ENCODE peak calls at places on chromosomes 3 and 15, in ten cellular contexts. One of them, this sample, is unnamed.
A peak's percentile ranks its signal among the peaks of the same experiment; 100 is the strongest.

GRCh38 chr15:66474140-66474539 is 23.4 kb downstream of the SNAPC5 start:
- DNase-seq in GM06990: no peak
- DNase-seq in fibroblast of lung: no peak
- DNase-seq in brain microvascular endothelial cell: no peak
- DNase-seq in AG04449: no peak
- DNase-seq in left lung: no peak
- DNase-seq in stomach: no peak
- DNase-seq in ovary: no peak
- DNase-seq in lower lobe of right lung: no peak
- DNase-seq in heart left ventricle: no peak
- DNase-seq in this sample: no peak

GRCh38 chr3:62911531-62911930 is 36.3 kb upstream of the CADPS start:
- DNase-seq in GM06990: no peak
- DNase-seq in fibroblast of lung: no peak
- DNase-seq in brain microvascular endothelial cell: no peak
- DNase-seq in AG04449: no peak
- DNase-seq in left lung: no peak
- DNase-seq in stomach: no peak
- DNase-seq in ovary: no peak
- DNase-seq in lower lobe of right lung: no peak
- DNase-seq in heart left ventricle: no peak
- DNase-seq in this sample: no peak

GRCh38 chr3:160078533-160078932 is 89.9 kb downstream of the IL12A start:
- DNase-seq in GM06990: no peak
- DNase-seq in fibroblast of lung: no peak
- DNase-seq in brain microvascular endothelial cell: no peak
- DNase-seq in AG04449: no peak
- DNase-seq in left lung: no peak
- DNase-seq in stomach: no peak
- DNase-seq in ovary: no peak
- DNase-seq in lower lobe of right lung: no peak
- DNase-seq in heart left ventricle: no peak
- DNase-seq in this sample: no peak

GRCh38 chr3:173970206-173970605 is 572.7 kb downstream of the NLGN1 start:
- DNase-seq in GM06990: no peak
- DNase-seq in fibroblast of lung: no peak
- DNase-seq in brain microvascular endothelial cell: no peak
- DNase-seq in AG04449: no peak
- DNase-seq in left lung: no peak
- DNase-seq in stomach: no peak
- DNase-seq in ovary: no peak
- DNase-seq in lower lobe of right lung: no peak
- DNase-seq in heart left ventricle: no peak
- DNase-seq in this sample: no peak

GRCh38 chr3:135491478-135491877 is 474.1 kb upstream of the PPP2R3A start:
- DNase-seq in GM06990: no peak
- DNase-seq in fibroblast of lung: no peak
- DNase-seq in brain microvascular endothelial cell: peak; percentile 28
- DNase-seq in AG04449: no peak
- DNase-seq in left lung: no peak
- DNase-seq in stomach: no peak
- DNase-seq in ovary: no peak
- DNase-seq in lower lobe of right lung: no peak
- DNase-seq in heart left ventricle: no peak
- DNase-seq in this sample: no peak

GRCh38 chr15:81111510-81112375 is 22.3 kb upstream of the CFAP161 start:
- DNase-seq in GM06990: peak; percentile 43
- DNase-seq in fibroblast of lung: no peak
- DNase-seq in brain microvascular endothelial cell: no peak
- DNase-seq in AG04449: no peak
- DNase-seq in left lung: no peak
- DNase-seq in stomach: no peak
- DNase-seq in ovary: no peak
- DNase-seq in lower lobe of right lung: no peak
- DNase-seq in heart left ventricle: no peak
- DNase-seq in this sample: no peak

GRCh38 chr3:53030864-53031445 is 14.9 kb downstream of the SFMBT1 start:
- DNase-seq in GM06990: no peak
- DNase-seq in fibroblast of lung: no peak
- DNase-seq in brain microvascular endothelial cell: no peak
- DNase-seq in AG04449: no peak
- DNase-seq in left lung: no peak
- DNase-seq in stomach: no peak
- DNase-seq in ovary: no peak
- DNase-seq in lower lobe of right lung: no peak
- DNase-seq in heart left ventricle: no peak
- DNase-seq in this sample: no peak

GRCh38 chr15:62125763-62126162 is 39.3 kb downstream of the C2CD4B start:
- DNase-seq in GM06990: no peak
- DNase-seq in fibroblast of lung: peak; percentile 53
- DNase-seq in brain microvascular endothelial cell: peak; percentile 51
- DNase-seq in AG04449: no peak
- DNase-seq in left lung: no peak
- DNase-seq in stomach: no peak
- DNase-seq in ovary: no peak
- DNase-seq in lower lobe of right lung: no peak
- DNase-seq in heart left ventricle: no peak
- DNase-seq in this sample: peak; percentile 32

GRCh38 chr3:70861855-70862254 is 549.4 kb upstream of the MDFIC2 start:
- DNase-seq in GM06990: no peak
- DNase-seq in fibroblast of lung: peak; percentile 63
- DNase-seq in brain microvascular endothelial cell: peak; percentile 81
- DNase-seq in AG04449: peak; percentile 56
- DNase-seq in left lung: no peak
- DNase-seq in stomach: no peak
- DNase-seq in ovary: no peak
- DNase-seq in lower lobe of right lung: no peak
- DNase-seq in heart left ventricle: no peak
- DNase-seq in this sample: no peak

GRCh38 chr15:88118741-88119140 is 137.8 kb downstream of the NTRK3 start:
- DNase-seq in GM06990: no peak
- DNase-seq in fibroblast of lung: no peak
- DNase-seq in brain microvascular endothelial cell: no peak
- DNase-seq in AG04449: no peak
- DNase-seq in left lung: no peak
- DNase-seq in stomach: no peak
- DNase-seq in ovary: no peak
- DNase-seq in lower lobe of right lung: no peak
- DNase-seq in heart left ventricle: no peak
- DNase-seq in this sample: no peak

GRCh38 chr3:126883241-126883640 is 99.7 kb upstream of the PLXNA1 start:
- DNase-seq in GM06990: no peak
- DNase-seq in fibroblast of lung: peak; percentile 40
- DNase-seq in brain microvascular endothelial cell: no peak
- DNase-seq in AG04449: peak; percentile 12
- DNase-seq in left lung: no peak
- DNase-seq in stomach: no peak
- DNase-seq in ovary: no peak
- DNase-seq in lower lobe of right lung: no peak
- DNase-seq in heart left ventricle: no peak
- DNase-seq in this sample: no peak

GRCh38 chr15:64574220-64574994 is 114.0 kb downstream of the ZNF609 start:
- DNase-seq in GM06990: no peak
- DNase-seq in fibroblast of lung: peak; percentile 30
- DNase-seq in brain microvascular endothelial cell: peak; percentile 33
- DNase-seq in AG04449: peak; percentile 33
- DNase-seq in left lung: no peak
- DNase-seq in stomach: no peak
- DNase-seq in ovary: no peak
- DNase-seq in lower lobe of right lung: no peak
- DNase-seq in heart left ventricle: no peak
- DNase-seq in this sample: no peak

GRCh38 chr3:72275296-72275820 is 490.4 kb upstream of the PROK2 start:
- DNase-seq in GM06990: no peak
- DNase-seq in fibroblast of lung: no peak
- DNase-seq in brain microvascular endothelial cell: no peak
- DNase-seq in AG04449: no peak
- DNase-seq in left lung: no peak
- DNase-seq in stomach: no peak
- DNase-seq in ovary: no peak
- DNase-seq in lower lobe of right lung: no peak
- DNase-seq in heart left ventricle: no peak
- DNase-seq in this sample: no peak

GRCh38 chr15:96115642-96116041 is 214.9 kb upstream of the NR2F2 start:
- DNase-seq in GM06990: no peak
- DNase-seq in fibroblast of lung: peak; percentile 29
- DNase-seq in brain microvascular endothelial cell: peak; percentile 84
- DNase-seq in AG04449: peak; percentile 56
- DNase-seq in left lung: no peak
- DNase-seq in stomach: no peak
- DNase-seq in ovary: no peak
- DNase-seq in lower lobe of right lung: no peak
- DNase-seq in heart left ventricle: no peak
- DNase-seq in this sample: no peak

GRCh38 chr3:169146112-169146665 is 517.3 kb downstream of the MECOM start:
- DNase-seq in GM06990: peak; percentile 24
- DNase-seq in fibroblast of lung: peak; percentile 67
- DNase-seq in brain microvascular endothelial cell: peak; percentile 62
- DNase-seq in AG04449: no peak
- DNase-seq in left lung: peak; percentile 83
- DNase-seq in stomach: peak; percentile 73
- DNase-seq in ovary: no peak
- DNase-seq in lower lobe of right lung: peak; percentile 70
- DNase-seq in heart left ventricle: peak; percentile 59
- DNase-seq in this sample: peak; percentile 43

GRCh38 chr15:40942865-40943264 is 10.4 kb upstream of the CHAC1 start:
- DNase-seq in GM06990: no peak
- DNase-seq in fibroblast of lung: no peak
- DNase-seq in brain microvascular endothelial cell: no peak
- DNase-seq in AG04449: no peak
- DNase-seq in left lung: no peak
- DNase-seq in stomach: no peak
- DNase-seq in ovary: no peak
- DNase-seq in lower lobe of right lung: no peak
- DNase-seq in heart left ventricle: no peak
- DNase-seq in this sample: peak; percentile 68
- H3K4me3 ChIP-seq in GM06990: peak overlapping the region; percentile 68
- H3K4me3 ChIP-seq in fibroblast of lung: no peak overlapping the region
- H3K4me3 ChIP-seq in brain microvascular endothelial cell: no peak overlapping the region
- H3K4me3 ChIP-seq in AG04449: no peak overlapping the region
- H3K4me3 ChIP-seq in left lung: peak overlapping the region; percentile 57
- H3K4me3 ChIP-seq in stomach: no peak overlapping the region
- H3K4me3 ChIP-seq in ovary: no peak overlapping the region
- H3K4me3 ChIP-seq in lower lobe of right lung: peak overlapping the region; percentile 69
- H3K4me3 ChIP-seq in heart left ventricle: peak overlapping the region; percentile 67
- H3K4me3 ChIP-seq in this sample: peak overlapping the region; percentile 47

GRCh38 chr3:14290631-14291385 is 111.6 kb upstream of the SLC6A6 start:
- DNase-seq in GM06990: no peak
- DNase-seq in fibroblast of lung: peak; percentile 18
- DNase-seq in brain microvascular endothelial cell: no peak
- DNase-seq in AG04449: no peak
- DNase-seq in left lung: no peak
- DNase-seq in stomach: no peak
- DNase-seq in ovary: peak; percentile 52
- DNase-seq in lower lobe of right lung: no peak
- DNase-seq in heart left ventricle: no peak
- DNase-seq in this sample: peak; percentile 29

GRCh38 chr3:14288833-14289451 is 110.3 kb downstream of the LSM3 start:
- DNase-seq in GM06990: no peak
- DNase-seq in fibroblast of lung: no peak
- DNase-seq in brain microvascular endothelial cell: no peak
- DNase-seq in AG04449: no peak
- DNase-seq in left lung: no peak
- DNase-seq in stomach: no peak
- DNase-seq in ovary: no peak
- DNase-seq in lower lobe of right lung: no peak
- DNase-seq in heart left ventricle: no peak
- DNase-seq in this sample: no peak

GRCh38 chr3:14286887-14287496 is 108.4 kb downstream of the LSM3 start:
- DNase-seq in GM06990: no peak
- DNase-seq in fibroblast of lung: no peak
- DNase-seq in brain microvascular endothelial cell: no peak
- DNase-seq in AG04449: no peak
- DNase-seq in left lung: no peak
- DNase-seq in stomach: no peak
- DNase-seq in ovary: no peak
- DNase-seq in lower lobe of right lung: no peak
- DNase-seq in heart left ventricle: no peak
- DNase-seq in this sample: no peak

GRCh38 chr3:14288168-14288788 is 109.7 kb downstream of the LSM3 start:
- DNase-seq in GM06990: no peak
- DNase-seq in fibroblast of lung: no peak
- DNase-seq in brain microvascular endothelial cell: no peak
- DNase-seq in AG04449: no peak
- DNase-seq in left lung: no peak
- DNase-seq in stomach: no peak
- DNase-seq in ovary: no peak
- DNase-seq in lower lobe of right lung: no peak
- DNase-seq in heart left ventricle: no peak
- DNase-seq in this sample: no peak

GRCh38 chr3:14289590-14290453 is 111.2 kb downstream of the LSM3 start:
- DNase-seq in GM06990: no peak
- DNase-seq in fibroblast of lung: peak; percentile 88
- DNase-seq in brain microvascular endothelial cell: peak; percentile 84
- DNase-seq in AG04449: peak; percentile 84
- DNase-seq in left lung: no peak
- DNase-seq in stomach: no peak
- DNase-seq in ovary: peak; percentile 47
- DNase-seq in lower lobe of right lung: no peak
- DNase-seq in heart left ventricle: no peak
- DNase-seq in this sample: no peak
- H3K4me3 ChIP-seq in GM06990: no peak overlapping the region
- H3K4me3 ChIP-seq in fibroblast of lung: no peak overlapping the region
- H3K4me3 ChIP-seq in brain microvascular endothelial cell: no peak overlapping the region
- H3K4me3 ChIP-seq in AG04449: no peak overlapping the region
- H3K4me3 ChIP-seq in left lung: no peak overlapping the region
- H3K4me3 ChIP-seq in stomach: no peak overlapping the region
- H3K4me3 ChIP-seq in ovary: no peak overlapping the region
- H3K4me3 ChIP-seq in lower lobe of right lung: no peak overlapping the region
- H3K4me3 ChIP-seq in heart left ventricle: no peak overlapping the region
- H3K4me3 ChIP-seq in this sample: no peak overlapping the region

GRCh38 chr3:195908439-195909293 is at the start of gene TNK2:
- DNase-seq in GM06990: peak; percentile 47
- DNase-seq in fibroblast of lung: no peak
- DNase-seq in brain microvascular endothelial cell: no peak
- DNase-seq in AG04449: no peak
- DNase-seq in left lung: peak; percentile 91
- DNase-seq in stomach: peak; percentile 47
- DNase-seq in ovary: no peak
- DNase-seq in lower lobe of right lung: peak; percentile 71
- DNase-seq in heart left ventricle: peak; percentile 38
- DNase-seq in this sample: peak; percentile 30
- H3K4me3 ChIP-seq in GM06990: peak within 1 kb of the TSS; percentile 65
- H3K4me3 ChIP-seq in fibroblast of lung: peak within 1 kb of the TSS; percentile 63
- H3K4me3 ChIP-seq in brain microvascular endothelial cell: peak within 1 kb of the TSS; percentile 51
- H3K4me3 ChIP-seq in AG04449: peak within 1 kb of the TSS; percentile 59
- H3K4me3 ChIP-seq in left lung: peak within 1 kb of the TSS; percentile 64
- H3K4me3 ChIP-seq in stomach: peak within 1 kb of the TSS; percentile 72
- H3K4me3 ChIP-seq in ovary: peak within 1 kb of the TSS; percentile 71
- H3K4me3 ChIP-seq in lower lobe of right lung: peak within 1 kb of the TSS; percentile 70
- H3K4me3 ChIP-seq in heart left ventricle: peak within 1 kb of the TSS; percentile 67
- H3K4me3 ChIP-seq in this sample: no peak within 1 kb of the TSS

DNA sequence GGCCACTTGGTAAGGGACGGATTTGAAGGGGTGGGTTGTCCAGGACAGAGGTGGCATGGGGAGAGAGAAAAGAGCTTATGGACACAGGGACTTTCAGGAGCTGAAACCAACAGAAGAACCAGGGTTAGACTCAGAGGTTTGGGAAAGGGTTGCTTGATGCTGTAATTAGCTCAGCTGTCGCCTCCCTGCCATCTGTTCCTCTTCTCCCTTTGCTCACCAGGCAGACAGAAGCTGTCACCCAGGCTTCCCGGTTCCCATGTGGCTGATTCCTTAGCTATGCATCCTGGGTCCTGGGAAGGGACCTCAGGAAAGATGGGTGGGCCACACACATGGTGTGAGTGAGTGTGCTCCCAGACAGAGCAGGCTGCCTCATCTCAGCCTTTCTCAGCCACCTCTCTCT is 14.0 kb downstream of the PTPN23 start:
- DNase-seq in GM06990: no peak
- DNase-seq in fibroblast of lung: no peak
- DNase-seq in brain microvascular endothelial cell: no peak
- DNase-seq in AG04449: no peak
- DNase-seq in left lung: no peak
- DNase-seq in stomach: no peak
- DNase-seq in ovary: no peak
- DNase-seq in lower lobe of right lung: no peak
- DNase-seq in heart left ventricle: no peak
- DNase-seq in this sample: no peak
- H3K4me3 ChIP-seq in GM06990: no peak overlapping the region
- H3K4me3 ChIP-seq in fibroblast of lung: no peak overlapping the region
- H3K4me3 ChIP-seq in brain microvascular endothelial cell: no peak overlapping the region
- H3K4me3 ChIP-seq in AG04449: no peak overlapping the region
- H3K4me3 ChIP-seq in left lung: no peak overlapping the region
- H3K4me3 ChIP-seq in stomach: no peak overlapping the region
- H3K4me3 ChIP-seq in ovary: no peak overlapping the region
- H3K4me3 ChIP-seq in lower lobe of right lung: no peak overlapping the region
- H3K4me3 ChIP-seq in heart left ventricle: no peak overlapping the region
- H3K4me3 ChIP-seq in this sample: no peak overlapping the region

This sample was measured in thyroid gland.